ENCODE peak calls at places on chromosome 7, in eight cellular contexts. Q is HCT116, O is sigmoid colon, D is stomach, M is K562, N is SK-N-SH, U is upper lobe of left lung, J is H1. X is an unnamed sample. For H3K4me1, the result is how much of the 10 kb centered on the place peaks cover.

GRCh38 chr7:44565097-44565794 is 8.5 kb downstream of the DDX56 start:
- DNase-seq in Q (no peak), O (peak), D (peak), M (peak), N (peak), U (peak), J (peak), X (peak)

GRCh38 chr7:116261904-116262303 is 51.6 kb downstream of the TES start:
- DNase-seq in Q (no peak), O (no peak), D (no peak), M (no peak), N (no peak), U (no peak), J (no peak), X (no peak)

GRCh38 chr7:155371884-155372781 is 74.5 kb downstream of the INSIG1 start:
- DNase-seq in Q (no peak), O (no peak), D (no peak), M (peak), N (peak), U (no peak), J (peak), X (peak)

GRCh38 chr7:50141854-50142253 is 48.8 kb upstream of the ZPBP start:
- DNase-seq in Q (peak), O (no peak), D (no peak), M (no peak), N (no peak), U (no peak), J (no peak), X (no peak)

GRCh38 chr7:71442492-71443196 is 310.7 kb downstream of the GALNT17 start:
- DNase-seq in Q (no peak), O (no peak), D (no peak), M (no peak), N (no peak), U (no peak), J (no peak), X (peak)

GRCh38 chr7:32298403-32299132 is 191.6 kb downstream of the LSM5 start:
- DNase-seq in Q (no peak), O (no peak), D (no peak), M (peak), N (peak), U (no peak), J (peak), X (no peak)

GRCh38 chr7:156747718-156748117 is 107.1 kb downstream of the RNF32 start:
- DNase-seq in Q (no peak), O (no peak), D (no peak), M (no peak), N (no peak), U (no peak), J (no peak), X (no peak)

GRCh38 chr7:43669286-43670081 is 59.8 kb downstream of the COA1 start:
- DNase-seq in Q (no peak), O (no peak), D (no peak), M (peak), N (no peak), U (no peak), J (peak), X (no peak)

DNA sequence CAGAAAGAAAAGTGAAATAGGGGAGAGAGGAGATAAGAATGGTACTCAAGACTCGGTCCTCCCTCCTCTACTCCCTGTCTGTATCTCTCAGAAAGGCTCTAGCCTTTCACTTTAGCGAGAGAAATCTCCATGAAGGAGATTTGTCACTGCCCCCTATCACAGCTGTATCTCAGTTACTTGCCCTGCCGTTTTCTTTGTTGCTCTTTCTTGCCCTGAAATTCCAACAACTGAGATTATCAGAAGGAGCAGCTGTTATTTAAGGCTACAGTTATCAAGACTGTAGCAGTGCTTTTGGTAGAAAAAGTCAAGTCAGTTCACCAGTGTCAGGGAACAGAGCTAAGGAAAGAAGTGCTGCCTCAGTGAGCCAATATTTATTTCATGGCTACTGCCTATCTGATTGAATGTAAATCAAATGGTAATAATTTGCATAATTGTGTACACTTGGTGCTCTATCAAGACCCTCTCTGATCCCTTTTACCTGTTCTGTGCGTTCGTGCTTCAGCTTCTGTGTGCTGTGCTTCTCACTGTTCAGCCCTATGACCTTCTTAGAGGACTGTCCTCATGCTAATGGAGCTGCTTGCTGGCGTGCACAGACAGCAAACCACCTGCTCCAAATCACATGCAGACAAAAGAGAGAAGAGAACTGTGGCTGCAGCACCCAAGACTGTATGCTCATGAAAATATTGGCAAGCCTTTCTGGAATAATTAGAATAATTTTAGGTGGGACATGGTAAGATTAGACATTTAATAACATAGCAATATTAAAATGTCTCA is 180.2 kb upstream of the FAM3C start:
- DNase-seq in Q (no peak), O (no peak), D (no peak), M (no peak), N (no peak), U (no peak), J (no peak), X (no peak)
- TF ChIP-seq POLR2AphosphoS5 in Q (no peak), O (no peak), D (no peak), M (no peak), N (no peak), U (no peak), J (no peak), X (no peak)

DNA sequence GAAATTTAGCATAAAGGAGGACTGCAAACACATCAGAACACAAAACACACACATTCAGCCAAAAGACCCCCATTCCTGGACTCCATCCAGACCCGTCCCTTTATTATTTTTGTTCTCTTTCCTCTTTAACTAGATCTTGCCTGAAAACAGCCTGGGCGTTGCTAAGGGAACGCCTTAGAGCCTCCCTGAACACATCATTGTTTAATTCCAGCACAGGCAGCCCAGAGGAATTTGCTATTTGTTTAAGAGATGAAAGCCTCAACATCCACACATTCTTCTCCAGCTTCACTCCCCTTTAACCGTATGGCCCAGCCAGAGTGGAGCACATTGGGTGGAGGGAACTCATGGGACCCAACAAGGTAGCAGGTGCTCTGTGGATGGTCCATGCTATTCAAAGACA is 44.1 kb upstream of the PODXL start:
- DNase-seq in Q (no peak), O (no peak), D (no peak), M (no peak), N (no peak), U (no peak), J (no peak), X (no peak)
- H3K4me1 ChIP-seq in Q (under half), O (under half), D (under half), M (under half), N (under half), U (under half), J (under half), X (under half)

GRCh38 chr7:7962851-7963250 is 5.7 kb upstream of the GLCCI1 start:
- DNase-seq in Q (no peak), O (no peak), D (no peak), M (no peak), N (no peak), U (no peak), J (no peak), X (no peak)

GRCh38 chr7:7959979-7960670 is 8.5 kb upstream of the GLCCI1 start:
- DNase-seq in Q (no peak), O (no peak), D (no peak), M (no peak), N (no peak), U (no peak), J (no peak), X (no peak)

GRCh38 chr7:7953761-7954160 is 14.8 kb upstream of the GLCCI1 start:
- DNase-seq in Q (no peak), O (no peak), D (no peak), M (no peak), N (no peak), U (no peak), J (no peak), X (no peak)

GRCh38 chr7:7956531-7957221 is 11.9 kb upstream of the GLCCI1 start:
- DNase-seq in Q (no peak), O (no peak), D (no peak), M (no peak), N (no peak), U (peak), J (no peak), X (no peak)

DNA sequence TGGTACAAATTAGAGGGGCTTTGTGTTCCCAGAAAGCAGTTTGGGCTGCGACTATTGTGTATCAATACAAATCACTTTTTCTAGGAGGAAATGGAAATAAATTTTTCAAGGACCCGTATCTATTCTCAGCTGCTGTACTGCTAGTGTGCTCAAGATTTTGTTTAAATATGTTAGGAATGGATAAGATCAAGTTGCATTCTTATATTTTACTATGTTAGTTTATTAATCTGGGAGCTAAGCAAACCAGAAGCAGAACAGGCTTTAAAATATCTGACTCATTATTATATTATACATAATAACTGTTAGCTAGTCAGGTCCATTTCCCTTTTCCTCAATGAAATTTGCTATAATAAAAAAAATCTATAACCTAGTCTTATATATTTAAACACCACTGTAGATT is 11.1 kb upstream of the GLCCI1 start:
- DNase-seq in Q (no peak), O (no peak), D (no peak), M (no peak), N (no peak), U (no peak), J (no peak), X (no peak)
- TF ChIP-seq POLR2AphosphoS5 in Q (no peak), O (no peak), D (no peak), M (no peak), N (no peak), U (no peak), J (no peak), X (no peak)

DNA sequence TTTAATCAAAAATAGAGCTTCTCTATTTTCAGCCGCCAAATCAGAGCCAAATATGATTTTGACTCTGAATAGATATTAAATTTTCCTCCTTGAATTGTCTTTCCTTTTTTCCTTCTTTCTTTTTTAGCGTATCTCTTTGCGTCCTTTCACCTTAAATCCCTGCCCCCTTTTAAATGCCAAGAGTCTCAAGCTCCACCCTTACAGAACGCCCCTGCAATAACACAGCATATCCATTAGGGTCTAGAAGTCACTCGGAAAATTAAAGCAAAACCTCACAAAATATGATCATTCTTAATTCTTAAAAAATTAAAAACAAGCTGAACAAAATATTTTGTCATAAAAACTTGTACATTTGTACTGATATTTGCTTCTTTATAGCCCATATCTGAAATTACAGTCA is 51.3 kb upstream of the GRM8 start:
- DNase-seq in Q (no peak), O (no peak), D (no peak), M (no peak), N (no peak), U (no peak), J (no peak), X (no peak)
- H3K4me1 ChIP-seq in Q (under half), O (under half), D (under half), M (under half), N (under half), U (under half), J (under half), X (under half)

GRCh38 chr7:120950539-120951308 is at the start of gene ING3:
- DNase-seq in Q (peak), O (peak), D (peak), M (peak), N (peak), U (peak), J (peak), X (peak)
- TF ChIP-seq POLR2AphosphoS5 in Q (peak), O (peak), D (peak), M (peak), N (peak), U (peak), J (no peak), X (peak)

GRCh38 chr7:80478683-80479082 is 33.2 kb downstream of the GNAT3 start:
- DNase-seq in Q (no peak), O (no peak), D (no peak), M (no peak), N (no peak), U (no peak), J (no peak), X (no peak)
- H3K4me1 ChIP-seq in Q (under half), O (under half), D (under half), M (under half), N (under half), U (under half), J (under half), X (under half)

GRCh38 chr7:981793-982510 is 1.0 kb upstream of the CYP2W1 start:
- DNase-seq in Q (no peak), O (no peak), D (no peak), M (no peak), N (no peak), U (no peak), J (no peak), X (no peak)
- TF ChIP-seq POLR2AphosphoS5 in Q (no peak), O (no peak), D (no peak), M (no peak), N (no peak), U (no peak), J (no peak), X (no peak)

GRCh38 chr7:28071570-28071969 is 109.0 kb downstream of the JAZF1 start:
- DNase-seq in Q (no peak), O (no peak), D (no peak), M (no peak), N (no peak), U (no peak), J (no peak), X (no peak)
- H3K4me1 ChIP-seq in Q (under half), O (under half), D (under half), M (under half), N (under half), U (under half), J (under half), X (under half)